ENCODE peak calls at places on chromosomes 12 and 14, in five cellular contexts. U is neuronal stem cell, E is ascending aorta, N is Panc1, W is stomach. O is an unnamed sample.

GRCh38 chr14:54686871-54687749 is 120.2 kb downstream of the SAMD4A start:
- DNase-seq in U (no peak), E (peak), N (no peak), W (no peak), O (no peak)

GRCh38 chr12:49698619-49699545 is 8.3 kb downstream of the FMNL3 start:
- DNase-seq in U (no peak), E (peak), N (no peak), W (no peak), O (peak)

GRCh38 chr12:15662303-15662980 is 126.7 kb downstream of the EPS8 start:
- DNase-seq in U (no peak), E (no peak), N (peak), W (no peak), O (no peak)

GRCh38 chr12:108442910-108443309 is 72.2 kb upstream of the FICD start:
- DNase-seq in U (no peak), E (no peak), N (no peak), W (no peak), O (no peak)

GRCh38 chr12:5377997-5378596 is 53.8 kb upstream of the NTF3 start:
- DNase-seq in U (no peak), E (no peak), N (no peak), W (no peak), O (peak)

GRCh38 chr12:80445083-80445482 is 1.0 kb downstream of the PTPRQ start:
- DNase-seq in U (no peak), E (no peak), N (no peak), W (no peak), O (no peak)

GRCh38 chr14:89924224-89924623 is 30.3 kb downstream of the EFCAB11 start:
- DNase-seq in U (no peak), E (no peak), N (no peak), W (no peak), O (no peak)

GRCh38 chr14:102579696-102580551 is 12.5 kb upstream of the RCOR1 start:
- DNase-seq in U (no peak), E (no peak), N (no peak), W (no peak), O (peak)

GRCh38 chr14:81625343-81625742 is 91.7 kb upstream of the SEL1L start:
- DNase-seq in U (peak), E (no peak), N (peak), W (no peak), O (no peak)

GRCh38 chr12:92138144-92138543 is 7.5 kb downstream of the BTG1 start:
- DNase-seq in U (no peak), E (no peak), N (no peak), W (no peak), O (no peak)

GRCh38 chr14:99754141-99755067 is 38.8 kb upstream of the EML1 start:
- DNase-seq in U (no peak), E (peak), N (no peak), W (no peak), O (peak)

GRCh38 chr12:10362828-10363664 is 26.8 kb downstream of the KLRK1 start:
- DNase-seq in U (no peak), E (no peak), N (no peak), W (no peak), O (no peak)

GRCh38 chr14:30603402-30603801 is 18.7 kb upstream of the SCFD1 start:
- DNase-seq in U (no peak), E (no peak), N (no peak), W (no peak), O (no peak)

GRCh38 chr12:87196329-87196728 is 832.9 kb downstream of the C12orf50 start:
- DNase-seq in U (no peak), E (no peak), N (no peak), W (no peak), O (no peak)

GRCh38 chr14:61812347-61813100 is 50.3 kb downstream of the SNAPC1 start:
- DNase-seq in U (peak), E (no peak), N (no peak), W (no peak), O (no peak)

GRCh38 chr14:76597387-76597786 is 163.9 kb upstream of the VASH1 start:
- DNase-seq in U (no peak), E (no peak), N (no peak), W (no peak), O (no peak)

GRCh38 chr14:55540847-55541773 is 38.9 kb upstream of the KTN1 start:
- DNase-seq in U (no peak), E (no peak), N (no peak), W (no peak), O (no peak)

GRCh38 chr14:99254391-99255009 is 17.5 kb downstream of the BCL11B start:
- DNase-seq in U (no peak), E (no peak), N (no peak), W (no peak), O (peak)

GRCh38 chr14:104117341-104118005 is 20.9 kb upstream of the KIF26A start:
- DNase-seq in U (no peak), E (peak), N (no peak), W (peak), O (no peak)

GRCh38 chr14:38867561-38868150 is 235.4 kb downstream of the SEC23A start:
- DNase-seq in U (peak), E (peak), N (peak), W (peak), O (peak)

GRCh38 chr14:39005044-39005736 is 97.8 kb downstream of the SEC23A start:
- DNase-seq in U (no peak), E (no peak), N (no peak), W (peak), O (no peak)

GRCh38 chr14:77485901-77486678 is 12.5 kb downstream of the ISM2 start:
- DNase-seq in U (no peak), E (no peak), N (no peak), W (no peak), O (no peak)

GRCh38 chr12:53046655-53047220 is 3.1 kb upstream of the TNS2 start:
- DNase-seq in U (peak), E (peak), N (no peak), W (peak), O (peak)

GRCh38 chr12:47348206-47348605 is 268.4 kb upstream of the AMIGO2 start:
- DNase-seq in U (no peak), E (no peak), N (no peak), W (no peak), O (no peak)
- H3K27ac ChIP-seq in U (no peak), E (no peak), N (no peak), W (no peak), O (no peak)

GRCh38 chr12:102950107-102950949 is 7.1 kb upstream of the ASCL1 start:
- DNase-seq in U (no peak), E (no peak), N (no peak), W (peak), O (no peak)
- H3K4me3 ChIP-seq in U (peak), E (no peak), N (no peak), W (no peak), O (no peak)

GRCh38 chr14:32545109-32545857 is 216.2 kb downstream of the AKAP6 start:
- DNase-seq in U (no peak), E (no peak), N (no peak), W (no peak), O (no peak)
- H3K27ac ChIP-seq in U (no peak), E (no peak), N (no peak), W (no peak), O (no peak)

GRCh38 chr12:57418255-57418654 is 12.6 kb downstream of the R3HDM2 start:
- DNase-seq in U (no peak), E (no peak), N (no peak), W (no peak), O (no peak)
- H3K4me3 ChIP-seq in U (no peak), E (no peak), N (no peak), W (no peak), O (no peak)

GRCh38 chr12:51911307-51911706 is 4.0 kb downstream of the ACVRL1 start:
- DNase-seq in U (no peak), E (no peak), N (no peak), W (no peak), O (no peak)
- H3K27ac ChIP-seq in U (no peak), E (no peak), N (no peak), W (peak), O (no peak)